ENCODE peak calls at places on chromosomes 11 and 22, in ten cellular contexts. One of them, this sample, is unnamed.

GRCh38 chr11:36356201-36356600 is 60.1 kb downstream of the PRR5L start:
- DNase-seq in breast epithelium: no peak
- DNase-seq in spleen: no peak
- DNase-seq in SK-N-SH: no peak
- DNase-seq in prostate gland: no peak
- DNase-seq in SK-N-MC: no peak
- DNase-seq in sigmoid colon: no peak
- DNase-seq in transverse colon: peak; percentile 57
- DNase-seq in K562: no peak
- DNase-seq in suprapubic skin: no peak
- DNase-seq in this sample: no peak

GRCh38 chr11:35893796-35894475 is 49.9 kb upstream of the LDLRAD3 start:
- DNase-seq in SK-N-MC: no peak
- DNase-seq in suprapubic skin: peak; percentile 68
- DNase-seq in spleen: no peak
- DNase-seq in breast epithelium: peak; percentile 96
- DNase-seq in SK-N-SH: no peak
- DNase-seq in transverse colon: peak; percentile 20
- DNase-seq in sigmoid colon: no peak
- DNase-seq in prostate gland: peak; percentile 73
- DNase-seq in K562: no peak
- DNase-seq in this sample: no peak

GRCh38 chr11:119320593-119321524 is 3.9 kb upstream of the MCAM start:
- DNase-seq in sigmoid colon: peak; percentile 92
- DNase-seq in prostate gland: no peak
- DNase-seq in breast epithelium: peak; percentile 74
- DNase-seq in suprapubic skin: peak; percentile 75
- DNase-seq in transverse colon: peak; percentile 72
- DNase-seq in SK-N-SH: no peak
- DNase-seq in spleen: peak; percentile 90
- DNase-seq in K562: peak; percentile 83
- DNase-seq in SK-N-MC: no peak
- DNase-seq in this sample: peak; percentile 80

GRCh38 chr11:119373917-119374631 is 7.4 kb downstream of the USP2 start:
- DNase-seq in prostate gland: peak; percentile 55
- DNase-seq in SK-N-MC: peak; percentile 34
- DNase-seq in breast epithelium: no peak
- DNase-seq in spleen: no peak
- DNase-seq in SK-N-SH: peak; percentile 84
- DNase-seq in sigmoid colon: no peak
- DNase-seq in suprapubic skin: peak; percentile 73
- DNase-seq in K562: peak; percentile 63
- DNase-seq in transverse colon: peak; percentile 84
- DNase-seq in this sample: no peak

GRCh38 chr11:113114452-113115027 is 153.3 kb downstream of the NCAM1 start:
- DNase-seq in sigmoid colon: peak; percentile 71
- DNase-seq in spleen: no peak
- DNase-seq in transverse colon: peak; percentile 27
- DNase-seq in suprapubic skin: no peak
- DNase-seq in SK-N-MC: peak; percentile 28
- DNase-seq in SK-N-SH: peak; percentile 49
- DNase-seq in breast epithelium: peak; percentile 39
- DNase-seq in K562: no peak
- DNase-seq in prostate gland: peak; percentile 27
- DNase-seq in this sample: no peak

GRCh38 chr11:76410771-76411423 is 29.8 kb downstream of the GVQW3 start:
- DNase-seq in transverse colon: no peak
- DNase-seq in prostate gland: no peak
- DNase-seq in spleen: no peak
- DNase-seq in sigmoid colon: no peak
- DNase-seq in K562: no peak
- DNase-seq in SK-N-MC: no peak
- DNase-seq in SK-N-SH: no peak
- DNase-seq in breast epithelium: no peak
- DNase-seq in suprapubic skin: no peak
- DNase-seq in this sample: no peak

GRCh38 chr11:118117790-118118601 is 31.2 kb upstream of the SMIM35 start:
- DNase-seq in K562: no peak
- DNase-seq in prostate gland: no peak
- DNase-seq in SK-N-SH: no peak
- DNase-seq in suprapubic skin: peak; percentile 27
- DNase-seq in transverse colon: no peak
- DNase-seq in breast epithelium: no peak
- DNase-seq in sigmoid colon: no peak
- DNase-seq in spleen: no peak
- DNase-seq in SK-N-MC: no peak
- DNase-seq in this sample: no peak

GRCh38 chr22:50009765-50010675 is 2.5 kb downstream of the IL17REL start:
- DNase-seq in spleen: no peak
- DNase-seq in SK-N-SH: peak; percentile 44
- DNase-seq in transverse colon: peak; percentile 5
- DNase-seq in suprapubic skin: no peak
- DNase-seq in SK-N-MC: no peak
- DNase-seq in sigmoid colon: peak; percentile 61
- DNase-seq in K562: no peak
- DNase-seq in breast epithelium: no peak
- DNase-seq in prostate gland: no peak
- DNase-seq in this sample: peak; percentile 36

GRCh38 chr11:792535-792821 is 2.6 kb upstream of the CEND1 start:
- DNase-seq in K562: no peak
- DNase-seq in sigmoid colon: no peak
- DNase-seq in breast epithelium: no peak
- DNase-seq in spleen: no peak
- DNase-seq in SK-N-MC: no peak
- DNase-seq in suprapubic skin: no peak
- DNase-seq in SK-N-SH: no peak
- DNase-seq in transverse colon: no peak
- DNase-seq in prostate gland: no peak
- DNase-seq in this sample: no peak

GRCh38 chr11:12642040-12642439 is 32.2 kb upstream of the TEAD1 start:
- DNase-seq in transverse colon: no peak
- DNase-seq in prostate gland: no peak
- DNase-seq in SK-N-MC: no peak
- DNase-seq in sigmoid colon: no peak
- DNase-seq in K562: no peak
- DNase-seq in suprapubic skin: no peak
- DNase-seq in SK-N-SH: no peak
- DNase-seq in spleen: no peak
- DNase-seq in breast epithelium: no peak
- DNase-seq in this sample: no peak

GRCh38 chr22:23895599-23896144 is 1.5 kb downstream of the MIF start:
- DNase-seq in prostate gland: no peak
- DNase-seq in SK-N-MC: no peak
- DNase-seq in K562: no peak
- DNase-seq in sigmoid colon: no peak
- DNase-seq in breast epithelium: no peak
- DNase-seq in transverse colon: no peak
- DNase-seq in spleen: no peak
- DNase-seq in suprapubic skin: no peak
- DNase-seq in SK-N-SH: no peak
- DNase-seq in this sample: no peak

GRCh38 chr22:23897320-23897719 is 3.1 kb downstream of the MIF start:
- DNase-seq in breast epithelium: no peak
- DNase-seq in suprapubic skin: no peak
- DNase-seq in SK-N-SH: no peak
- DNase-seq in spleen: no peak
- DNase-seq in SK-N-MC: no peak
- DNase-seq in sigmoid colon: peak; percentile 41
- DNase-seq in transverse colon: no peak
- DNase-seq in K562: no peak
- DNase-seq in prostate gland: no peak
- DNase-seq in this sample: no peak

GRCh38 chr22:23898006-23898974 is 4.1 kb downstream of the MIF start:
- DNase-seq in breast epithelium: no peak
- DNase-seq in K562: no peak
- DNase-seq in transverse colon: no peak
- DNase-seq in sigmoid colon: no peak
- DNase-seq in suprapubic skin: no peak
- DNase-seq in spleen: no peak
- DNase-seq in prostate gland: no peak
- DNase-seq in SK-N-MC: no peak
- DNase-seq in SK-N-SH: no peak
- DNase-seq in this sample: no peak

GRCh38 chr22:23896166-23896522 is 2.0 kb downstream of the MIF start:
- DNase-seq in K562: no peak
- DNase-seq in prostate gland: no peak
- DNase-seq in sigmoid colon: no peak
- DNase-seq in SK-N-MC: no peak
- DNase-seq in transverse colon: no peak
- DNase-seq in suprapubic skin: no peak
- DNase-seq in SK-N-SH: no peak
- DNase-seq in spleen: no peak
- DNase-seq in breast epithelium: no peak
- DNase-seq in this sample: no peak

DNA sequence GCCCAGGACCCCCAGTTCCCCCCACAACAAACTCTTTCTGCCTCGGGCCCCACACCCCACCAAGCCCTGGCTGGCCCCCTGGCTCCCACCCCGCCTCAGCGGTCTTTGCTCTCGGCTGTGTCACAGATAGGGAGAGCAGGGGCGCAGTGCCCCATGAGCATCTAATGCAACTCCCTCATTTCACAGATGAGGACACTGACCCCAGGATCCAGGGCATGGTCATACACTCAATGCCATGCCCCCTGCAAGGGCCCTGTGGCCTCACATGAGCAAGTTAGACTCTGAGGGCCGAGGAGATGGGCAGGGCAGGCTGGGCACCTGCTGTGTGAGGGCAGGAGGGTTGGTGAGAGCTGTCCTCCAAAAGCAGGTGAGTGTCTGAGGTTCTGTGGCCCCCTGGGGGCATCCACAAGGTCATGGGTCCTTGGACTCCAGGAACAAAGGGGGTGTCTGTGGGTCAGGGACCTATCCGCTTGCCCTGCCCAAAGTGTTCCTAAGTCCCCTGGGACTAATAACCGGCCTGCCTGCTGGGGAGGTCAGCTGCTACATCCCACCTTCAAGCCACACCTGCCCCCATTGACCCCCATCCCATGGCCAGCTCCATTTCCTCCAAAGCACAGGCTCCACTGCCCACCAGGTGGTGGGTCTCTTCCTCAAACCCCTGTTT is 2.5 kb downstream of the MIF start:
- DNase-seq in SK-N-MC: no peak
- DNase-seq in breast epithelium: no peak
- DNase-seq in suprapubic skin: no peak
- DNase-seq in sigmoid colon: peak; percentile 64
- DNase-seq in SK-N-SH: no peak
- DNase-seq in K562: no peak
- DNase-seq in transverse colon: no peak
- DNase-seq in spleen: no peak
- DNase-seq in prostate gland: no peak
- DNase-seq in this sample: no peak
- TF ChIP-seq POLR2AphosphoS5 in SK-N-MC: peak; percentile 12
- TF ChIP-seq POLR2AphosphoS5 in breast epithelium: no peak
- TF ChIP-seq POLR2AphosphoS5 in suprapubic skin: no peak
- TF ChIP-seq POLR2AphosphoS5 in sigmoid colon: no peak
- TF ChIP-seq POLR2AphosphoS5 in SK-N-SH: no peak
- TF ChIP-seq POLR2AphosphoS5 in K562: peak; percentile 29
- TF ChIP-seq POLR2AphosphoS5 in transverse colon: no peak
- TF ChIP-seq POLR2AphosphoS5 in spleen: peak; percentile 41
- TF ChIP-seq POLR2AphosphoS5 in prostate gland: no peak
- TF ChIP-seq POLR2AphosphoS5 in this sample: peak; percentile 42

GRCh38 chr11:38795027-38795426 is 2197.0 kb upstream of the RAG2 start:
- DNase-seq in SK-N-MC: no peak
- DNase-seq in spleen: no peak
- DNase-seq in K562: no peak
- DNase-seq in sigmoid colon: no peak
- DNase-seq in breast epithelium: no peak
- DNase-seq in suprapubic skin: no peak
- DNase-seq in SK-N-SH: no peak
- DNase-seq in transverse colon: no peak
- DNase-seq in prostate gland: no peak
- DNase-seq in this sample: no peak

GRCh38 chr11:38788591-38788990 is 2190.6 kb upstream of the RAG2 start:
- DNase-seq in suprapubic skin: no peak
- DNase-seq in breast epithelium: no peak
- DNase-seq in SK-N-SH: no peak
- DNase-seq in SK-N-MC: no peak
- DNase-seq in K562: no peak
- DNase-seq in spleen: no peak
- DNase-seq in transverse colon: no peak
- DNase-seq in prostate gland: no peak
- DNase-seq in sigmoid colon: no peak
- DNase-seq in this sample: no peak

GRCh38 chr11:38791346-38791961 is 2193.4 kb upstream of the RAG2 start:
- DNase-seq in sigmoid colon: no peak
- DNase-seq in transverse colon: no peak
- DNase-seq in prostate gland: peak; percentile 42
- DNase-seq in K562: peak; percentile 43
- DNase-seq in breast epithelium: no peak
- DNase-seq in SK-N-MC: peak; percentile 71
- DNase-seq in suprapubic skin: no peak
- DNase-seq in spleen: no peak
- DNase-seq in SK-N-SH: peak; percentile 57
- DNase-seq in this sample: no peak
- TF ChIP-seq POLR2AphosphoS5 in sigmoid colon: no peak
- TF ChIP-seq POLR2AphosphoS5 in transverse colon: no peak
- TF ChIP-seq POLR2AphosphoS5 in prostate gland: no peak
- TF ChIP-seq POLR2AphosphoS5 in K562: no peak
- TF ChIP-seq POLR2AphosphoS5 in breast epithelium: no peak
- TF ChIP-seq POLR2AphosphoS5 in SK-N-MC: no peak
- TF ChIP-seq POLR2AphosphoS5 in suprapubic skin: no peak
- TF ChIP-seq POLR2AphosphoS5 in spleen: no peak
- TF ChIP-seq POLR2AphosphoS5 in SK-N-SH: no peak
- TF ChIP-seq POLR2AphosphoS5 in this sample: no peak

GRCh38 chr22:27105142-27106025 is 448.0 kb downstream of the MIAT start:
- DNase-seq in spleen: no peak
- DNase-seq in SK-N-MC: no peak
- DNase-seq in breast epithelium: peak; percentile 31
- DNase-seq in suprapubic skin: peak; percentile 86
- DNase-seq in K562: no peak
- DNase-seq in SK-N-SH: no peak
- DNase-seq in prostate gland: no peak
- DNase-seq in transverse colon: peak; percentile 46
- DNase-seq in sigmoid colon: peak; percentile 96
- DNase-seq in this sample: no peak
- TF ChIP-seq POLR2AphosphoS5 in spleen: no peak
- TF ChIP-seq POLR2AphosphoS5 in SK-N-MC: no peak
- TF ChIP-seq POLR2AphosphoS5 in breast epithelium: peak; percentile 58
- TF ChIP-seq POLR2AphosphoS5 in suprapubic skin: peak; percentile 43
- TF ChIP-seq POLR2AphosphoS5 in K562: no peak
- TF ChIP-seq POLR2AphosphoS5 in SK-N-SH: no peak
- TF ChIP-seq POLR2AphosphoS5 in prostate gland: peak; percentile 56
- TF ChIP-seq POLR2AphosphoS5 in transverse colon: peak; percentile 69
- TF ChIP-seq POLR2AphosphoS5 in sigmoid colon: peak; percentile 95
- TF ChIP-seq POLR2AphosphoS5 in this sample: no peak

DNA sequence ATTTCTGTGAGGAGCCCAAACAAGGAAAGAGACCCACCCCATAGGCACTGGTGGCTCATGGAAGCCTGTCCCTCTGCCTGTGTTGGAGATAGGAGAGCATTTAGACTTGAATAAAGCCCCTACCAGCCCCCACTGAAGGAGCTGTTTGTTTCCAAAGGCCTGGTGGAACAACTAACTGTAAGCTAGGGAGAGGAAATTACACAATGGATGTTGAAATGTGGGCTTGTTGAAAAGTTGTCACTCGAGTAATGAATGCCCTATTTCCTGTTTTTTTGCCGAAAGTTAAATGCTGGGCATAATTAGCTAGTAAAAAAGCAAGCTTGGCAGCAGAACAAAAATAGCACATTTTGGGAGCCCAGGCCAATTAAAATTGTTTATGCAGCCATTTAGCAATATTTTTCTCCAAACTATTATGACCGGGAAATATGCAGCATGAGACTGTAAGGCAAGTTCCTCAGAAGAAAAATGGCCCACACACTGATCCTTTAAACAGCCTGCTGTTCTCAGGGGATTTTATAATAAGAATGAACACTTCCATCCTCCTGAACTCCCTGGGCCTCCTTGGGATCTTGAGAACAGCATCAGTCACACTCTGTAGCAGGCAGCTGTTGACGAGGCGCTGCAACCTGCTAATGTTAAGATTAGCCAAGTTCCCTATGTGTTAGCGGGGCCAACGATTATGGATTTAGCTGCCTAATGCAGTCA is 38.6 kb upstream of the LMO2 start:
- DNase-seq in suprapubic skin: no peak
- DNase-seq in transverse colon: no peak
- DNase-seq in breast epithelium: peak; percentile 44
- DNase-seq in K562: no peak
- DNase-seq in SK-N-MC: peak; percentile 99
- DNase-seq in SK-N-SH: no peak
- DNase-seq in prostate gland: peak; percentile 10
- DNase-seq in spleen: no peak
- DNase-seq in sigmoid colon: no peak
- DNase-seq in this sample: no peak
- TF ChIP-seq POLR2AphosphoS5 in suprapubic skin: peak; percentile 54
- TF ChIP-seq POLR2AphosphoS5 in transverse colon: no peak
- TF ChIP-seq POLR2AphosphoS5 in breast epithelium: no peak
- TF ChIP-seq POLR2AphosphoS5 in K562: no peak
- TF ChIP-seq POLR2AphosphoS5 in SK-N-MC: peak; percentile 90
- TF ChIP-seq POLR2AphosphoS5 in SK-N-SH: no peak
- TF ChIP-seq POLR2AphosphoS5 in prostate gland: peak; percentile 60
- TF ChIP-seq POLR2AphosphoS5 in spleen: no peak
- TF ChIP-seq POLR2AphosphoS5 in sigmoid colon: peak; percentile 72
- TF ChIP-seq POLR2AphosphoS5 in this sample: no peak

This sample was measured in GM12892.